ENCODE peak calls at places on chromosomes 12 and 14, in five cellular contexts. Y is Calu3; V is stimulated activated CD4-positive, alpha-beta T cell treated with anti-CD3 and anti-CD28 coated beads, Interleukin-15, amount 100 ng/mL, for 24 hours; T is mucosa of gallbladder; X is bronchial epithelial cell. N is an unnamed sample.

GRCh38 chr14:104867371-104868059 is 2.4 kb downstream of the CEP170B start:
- DNase-seq in X (no peak), Y (no peak), V (no peak), T (no peak), N (no peak)

GRCh38 chr12:113418213-113418879 is 3.8 kb upstream of the SDSL start:
- DNase-seq in Y (peak; percentile 62), T (no peak), X (no peak), V (no peak), N (no peak)

GRCh38 chr12:109247831-109248654 is 61.0 kb downstream of the FOXN4 start:
- DNase-seq in Y (peak; percentile 65), X (no peak), T (peak; percentile 64), V (no peak), N (no peak)

GRCh38 chr12:25962932-25963525 is 4.5 kb downstream of the RASSF8 start:
- DNase-seq in Y (no peak), V (no peak), T (no peak), X (no peak), N (no peak)

GRCh38 chr14:99511421-99512109 is 30.4 kb downstream of the CCNK start:
- DNase-seq in Y (no peak), T (no peak), V (no peak), X (no peak), N (no peak)

GRCh38 chr14:85057266-85057665 is 472.7 kb upstream of the FLRT2 start:
- DNase-seq in Y (no peak), V (no peak), X (no peak), T (no peak), N (no peak)

GRCh38 chr14:58216544-58216943 is 16.6 kb downstream of the ACTR10 start:
- DNase-seq in V (no peak), X (no peak), Y (no peak), T (no peak), N (no peak)

GRCh38 chr14:30330452-30330851 is 228.5 kb upstream of the G2E3 start:
- DNase-seq in Y (no peak), X (peak; percentile 9), V (no peak), T (no peak), N (peak; percentile 7)

GRCh38 chr12:51065530-51065929 is 17.4 kb downstream of the LETMD1 start:
- DNase-seq in Y (no peak), V (no peak), X (no peak), T (no peak), N (no peak)

GRCh38 chr12:64810831-64811230 is 13.6 kb upstream of the TBC1D30 start:
- DNase-seq in X (peak; percentile 35), T (no peak), Y (peak; percentile 29), V (no peak), N (peak; percentile 60)

GRCh38 chr12:116717466-116718457 is 20.1 kb downstream of the SPRING1 start:
- DNase-seq in T (peak; percentile 45), Y (no peak), V (no peak), X (no peak), N (no peak)

N was measured in RWPE1.